ENCODE peak calls at places on chromosome 13, in seven cellular contexts. J, E, W, P, Q, O and C are unnamed samples.

GRCh38 chr13:73056054-73056962 is 2.5 kb upstream of the KLF5 start:
- DNase-seq in O (no peak), P (no peak), E (no peak), W (peak; percentile 84), Q (no peak), J (no peak), C (peak; percentile 64)

GRCh38 chr13:28121224-28121623 is 17.1 kb upstream of the PAN3 start:
- DNase-seq in J (no peak), P (no peak), Q (no peak), W (no peak), E (no peak), O (no peak), C (no peak)

GRCh38 chr13:105915451-105915850 is 620.0 kb downstream of the EFNB2 start:
- DNase-seq in Q (peak; percentile 53), W (no peak), J (no peak), P (no peak), O (no peak), E (no peak), C (no peak)

GRCh38 chr13:110592670-110593069 is 22.7 kb upstream of the NAXD start:
- DNase-seq in E (no peak), O (no peak), W (peak; percentile 81), P (no peak), J (no peak), Q (no peak), C (no peak)

GRCh38 chr13:44735806-44736205 is 159.7 kb upstream of the TSC22D1 start:
- DNase-seq in O (no peak), E (no peak), W (no peak), Q (no peak), J (no peak), P (no peak), C (no peak)

GRCh38 chr13:72884111-72884510 is 102.2 kb downstream of the PIBF1 start:
- DNase-seq in W (no peak), O (no peak), E (no peak), P (no peak), Q (no peak), J (no peak), C (no peak)

GRCh38 chr13:39955560-39955959 is 300.1 kb downstream of the COG6 start:
- DNase-seq in P (no peak), E (no peak), Q (no peak), O (no peak), W (no peak), J (no peak), C (no peak)

GRCh38 chr13:89982406-89983085 is 1364.9 kb upstream of the MIR17HG start:
- DNase-seq in Q (no peak), P (no peak), O (no peak), J (no peak), W (no peak), E (no peak), C (peak; percentile 61)

GRCh38 chr13:28131646-28132045 is 6.7 kb upstream of the PAN3 start:
- DNase-seq in O (no peak), J (no peak), P (no peak), W (no peak), E (no peak), Q (no peak), C (no peak)

GRCh38 chr13:51246005-51246404 is 23.8 kb downstream of the FAM124A start:
- DNase-seq in P (no peak), E (no peak), O (no peak), J (no peak), Q (no peak), W (no peak), C (no peak)

GRCh38 chr13:64639206-64639605 is 2590.9 kb downstream of the PCDH9 start:
- DNase-seq in E (no peak), P (no peak), W (no peak), O (no peak), J (no peak), Q (no peak), C (no peak)

GRCh38 chr13:84870190-84870589 is 929.0 kb downstream of the SLITRK6 start:
- DNase-seq in O (peak; percentile 21), J (no peak), E (no peak), W (no peak), P (peak; percentile 54), Q (no peak), C (no peak)

GRCh38 chr13:109274188-109274821 is 512.1 kb downstream of the IRS2 start:
- DNase-seq in J (peak; percentile 82), P (peak; percentile 63), E (peak; percentile 50), Q (peak; percentile 80), O (peak; percentile 99), W (peak; percentile 72), C (peak; percentile 90)

GRCh38 chr13:32669030-32669646 is 82.9 kb downstream of the PDS5B start:
- DNase-seq in Q (no peak), O (peak; percentile 65), W (peak; percentile 67), P (no peak), J (peak; percentile 12), E (no peak), C (peak; percentile 64)

GRCh38 chr13:91381371-91381770 is 17.1 kb upstream of the GPC5 start:
- DNase-seq in O (no peak), E (no peak), W (peak; percentile 28), Q (no peak), P (no peak), J (no peak), C (peak; percentile 43)

GRCh38 chr13:44458313-44458975 is 84.8 kb downstream of the SERP2 start:
- DNase-seq in O (no peak), E (no peak), W (no peak), P (no peak), J (no peak), Q (no peak), C (no peak)

GRCh38 chr13:109787135-109787954 is 962 bp upstream of the IRS2 start:
- DNase-seq in E (no peak), P (peak; percentile 62), O (peak; percentile 78), Q (peak; percentile 48), W (peak; percentile 33), J (peak; percentile 69), C (peak; percentile 63)

GRCh38 chr13:24692541-24692940 is 12.3 kb downstream of the ATP12A start:
- DNase-seq in E (no peak), J (no peak), W (peak; percentile 8), P (no peak), Q (no peak), O (peak; percentile 20), C (peak; percentile 66)
- H4K8ac ChIP-seq in E (no peak overlapping the region), J (no peak overlapping the region), W (no peak overlapping the region), P (no peak overlapping the region), Q (no peak overlapping the region), O (no peak overlapping the region), C (no peak overlapping the region)

DNA sequence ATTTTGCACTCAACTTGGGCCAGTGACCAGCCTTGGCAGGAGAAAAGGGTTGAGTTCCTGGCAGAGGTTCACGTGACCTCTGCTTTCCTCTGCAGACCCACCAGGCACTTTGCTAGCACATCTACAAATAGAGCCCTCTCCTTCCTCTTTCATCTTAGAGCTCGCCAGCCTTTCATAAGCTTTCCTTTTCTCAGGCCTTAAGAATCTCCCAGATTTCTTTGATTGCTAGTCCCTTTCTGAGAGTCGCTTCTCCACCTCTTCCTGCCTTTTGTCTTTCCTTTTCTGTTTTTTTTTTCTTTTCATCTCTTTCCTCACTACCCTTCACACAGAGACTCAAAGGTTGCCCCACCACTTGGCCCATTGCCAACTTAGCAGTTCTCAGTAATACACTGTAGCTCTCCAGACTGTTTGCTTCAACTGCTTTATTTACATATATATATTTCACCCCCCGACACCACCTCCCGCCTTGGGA is 375.7 kb upstream of the SPRY2 start:
- DNase-seq in O (no peak), W (no peak), E (no peak), P (no peak), J (no peak), Q (no peak), C (peak; percentile 62)
- H4K8ac ChIP-seq in O (no peak overlapping the region), W (no peak overlapping the region), E (no peak overlapping the region), P (no peak overlapping the region), J (no peak overlapping the region), Q (no peak overlapping the region), C (no peak overlapping the region)

GRCh38 chr13:29514720-29515310 is 80.7 kb downstream of the SLC7A1 start:
- DNase-seq in W (no peak), J (no peak), E (no peak), O (no peak), Q (no peak), P (no peak), C (no peak)

GRCh38 chr13:29513981-29514719 is 81.3 kb downstream of the SLC7A1 start:
- DNase-seq in E (no peak), P (no peak), W (no peak), J (no peak), Q (no peak), O (no peak), C (no peak)

GRCh38 chr13:29516880-29517279 is 78.6 kb downstream of the SLC7A1 start:
- DNase-seq in Q (no peak), O (no peak), E (no peak), P (no peak), W (no peak), J (no peak), C (no peak)

GRCh38 chr13:29515372-29515771 is 80.1 kb downstream of the SLC7A1 start:
- DNase-seq in W (no peak), P (no peak), E (no peak), O (no peak), J (no peak), Q (no peak), C (no peak)

GRCh38 chr13:29516012-29516411 is 79.5 kb downstream of the SLC7A1 start:
- DNase-seq in Q (no peak), O (no peak), W (no peak), E (no peak), P (no peak), J (no peak), C (no peak)
- H4K8ac ChIP-seq in Q (no peak overlapping the region), O (no peak overlapping the region), W (no peak overlapping the region), E (no peak overlapping the region), P (no peak overlapping the region), J (no peak overlapping the region), C (no peak overlapping the region)

GRCh38 chr13:113774177-113775107 is 15.4 kb downstream of the TMEM255B start:
- DNase-seq in P (no peak), Q (no peak), J (no peak), O (no peak), W (peak; percentile 19), E (no peak), C (peak; percentile 22)
- H4K8ac ChIP-seq in P (no peak overlapping the region), Q (no peak overlapping the region), J (peak overlapping the region; percentile 94), O (no peak overlapping the region), W (no peak overlapping the region), E (no peak overlapping the region), C (no peak overlapping the region)

DNA sequence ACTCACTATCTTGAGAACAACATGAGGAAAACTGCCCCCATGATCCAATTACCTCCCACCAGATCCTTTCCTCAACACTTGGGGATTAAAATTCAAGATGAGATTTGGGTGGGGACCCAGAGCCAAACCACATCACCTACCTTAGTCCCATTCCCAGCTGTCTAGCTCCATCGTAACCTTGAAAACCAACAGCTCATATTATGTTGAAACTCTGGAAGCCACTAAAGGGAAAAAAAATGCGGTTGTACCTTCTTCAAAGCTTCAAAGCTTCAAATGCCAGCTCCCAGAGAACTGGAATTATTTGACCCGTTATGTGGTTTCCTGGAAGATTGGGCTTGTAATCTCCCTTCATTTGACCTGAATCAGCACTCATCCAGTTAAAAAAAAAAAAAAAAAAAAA is 223.1 kb upstream of the GPC6 start:
- DNase-seq in O (peak; percentile 11), Q (no peak), J (no peak), W (no peak), E (no peak), P (no peak), C (no peak)
- H4K8ac ChIP-seq in O (no peak overlapping the region), Q (no peak overlapping the region), J (no peak overlapping the region), W (no peak overlapping the region), E (no peak overlapping the region), P (no peak overlapping the region), C (no peak overlapping the region)